ENCODE peak calls at places on chromosomes 7 and 10, in ten cellular contexts. A is adrenal gland; B is tibial artery; Y is AG04450; N is upper lobe of right lung; E is BE2C; L is dorsolateral prefrontal cortex; U is AG10803; R is CD8-positive, alpha-beta T cell; V is GM23338. C is an unnamed sample.
A peak's percentile ranks its signal among the peaks of the same experiment; 100 is the strongest.

GRCh38 chr10:1061930-1062769 is 6.0 kb downstream of the WDR37 start:
- DNase-seq in A (no peak), B (no peak), Y (no peak), N (no peak), E (no peak), L (no peak), U (peak; percentile 37), R (no peak), V (no peak), C (no peak)

GRCh38 chr10:114244126-114244525 is 5.1 kb downstream of the VWA2 start:
- DNase-seq in A (no peak), B (no peak), Y (no peak), N (no peak), E (no peak), L (no peak), U (no peak), R (no peak), V (no peak), C (no peak)

GRCh38 chr7:155424301-155425010 is 33.5 kb upstream of the EN2 start:
- DNase-seq in A (no peak), B (no peak), Y (no peak), N (no peak), E (no peak), L (no peak), U (no peak), R (no peak), V (no peak), C (no peak)

GRCh38 chr10:5551531-5552375 is 27.0 kb downstream of the CALML3 start:
- DNase-seq in A (no peak), B (peak; percentile 13), Y (no peak), N (peak; percentile 66), E (no peak), L (no peak), U (no peak), R (peak; percentile 40), V (no peak), C (no peak)

GRCh38 chr10:79927111-79927828 is 21.6 kb downstream of the SFTPD start:
- DNase-seq in A (peak; percentile 23), B (no peak), Y (no peak), N (peak; percentile 77), E (no peak), L (peak; percentile 36), U (no peak), R (no peak), V (no peak), C (no peak)

GRCh38 chr10:133378251-133379096 is 588 bp upstream of the PAOX start:
- DNase-seq in A (peak; percentile 71), B (no peak), Y (no peak), N (peak; percentile 90), E (peak; percentile 60), L (peak; percentile 59), U (peak; percentile 34), R (peak; percentile 58), V (peak; percentile 63), C (peak; percentile 78)

GRCh38 chr10:47079177-47079580 is 168.0 kb downstream of the PTPN20 start:
- DNase-seq in A (no peak), B (no peak), Y (no peak), N (no peak), E (no peak), L (no peak), U (no peak), R (no peak), V (no peak), C (peak; percentile 4)

GRCh38 chr7:43077732-43078391 is 34.6 kb upstream of the HECW1 start:
- DNase-seq in A (no peak), B (no peak), Y (no peak), N (no peak), E (peak; percentile 37), L (no peak), U (no peak), R (no peak), V (peak; percentile 86), C (peak; percentile 24)

GRCh38 chr10:17199351-17199804 is 2.1 kb downstream of the TRDMT1 start:
- DNase-seq in A (no peak), B (no peak), Y (no peak), N (no peak), E (peak; percentile 14), L (no peak), U (peak; percentile 65), R (no peak), V (peak; percentile 53), C (peak; percentile 74)

GRCh38 chr7:68726386-68726785 is 871.9 kb upstream of the AUTS2 start:
- DNase-seq in A (peak; percentile 71), B (no peak), Y (no peak), N (no peak), E (no peak), L (no peak), U (no peak), R (no peak), V (no peak), C (no peak)

GRCh38 chr10:114413398-114413797 is 9.1 kb upstream of the AFAP1L2 start:
- DNase-seq in A (peak; percentile 66), B (no peak), Y (no peak), N (peak; percentile 82), E (no peak), L (no peak), U (no peak), R (no peak), V (no peak), C (no peak)

GRCh38 chr7:77802557-77803410 is 4.2 kb downstream of the PHTF2 start:
- DNase-seq in A (no peak), B (no peak), Y (no peak), N (no peak), E (no peak), L (no peak), U (no peak), R (no peak), V (no peak), C (no peak)

GRCh38 chr7:80362677-80363076 is 149.2 kb downstream of the GNAT3 start:
- DNase-seq in A (no peak), B (no peak), Y (no peak), N (no peak), E (no peak), L (no peak), U (no peak), R (no peak), V (no peak), C (peak; percentile 46)

GRCh38 chr7:35725280-35725680 is 30.3 kb upstream of the HERPUD2 start:
- DNase-seq in A (no peak), B (no peak), Y (no peak), N (no peak), E (no peak), L (no peak), U (no peak), R (peak; percentile 91), V (peak; percentile 27), C (no peak)

GRCh38 chr7:113424463-113424862 is 306.1 kb upstream of the SMIM30 start:
- DNase-seq in A (no peak), B (no peak), Y (no peak), N (no peak), E (no peak), L (no peak), U (no peak), R (no peak), V (no peak), C (no peak)

GRCh38 chr7:142797799-142798377 is 27.1 kb downstream of the PRSS2 start:
- DNase-seq in A (no peak), B (no peak), Y (no peak), N (no peak), E (no peak), L (no peak), U (no peak), R (no peak), V (no peak), C (no peak)
- H3K4me3 ChIP-seq in A (peak overlapping the region; percentile 37), B (peak overlapping the region; percentile 45), Y (no peak overlapping the region), N (peak overlapping the region; percentile 47), E (no peak overlapping the region), L (peak overlapping the region; percentile 63), U (no peak overlapping the region), R (peak overlapping the region; percentile 81), V (peak overlapping the region; percentile 87), C (peak overlapping the region; percentile 28)

GRCh38 chr10:33487014-33487776 is 152.7 kb upstream of the NRP1 start:
- DNase-seq in A (no peak), B (no peak), Y (no peak), N (no peak), E (no peak), L (no peak), U (peak; percentile 20), R (no peak), V (no peak), C (no peak)
- TF ChIP-seq CTCF in A (no peak), B (no peak), Y (peak; percentile 50), N (no peak), E (peak; percentile 39), L (no peak), U (peak; percentile 30), R (no peak), V (no peak), C (peak; percentile 27)

DNA sequence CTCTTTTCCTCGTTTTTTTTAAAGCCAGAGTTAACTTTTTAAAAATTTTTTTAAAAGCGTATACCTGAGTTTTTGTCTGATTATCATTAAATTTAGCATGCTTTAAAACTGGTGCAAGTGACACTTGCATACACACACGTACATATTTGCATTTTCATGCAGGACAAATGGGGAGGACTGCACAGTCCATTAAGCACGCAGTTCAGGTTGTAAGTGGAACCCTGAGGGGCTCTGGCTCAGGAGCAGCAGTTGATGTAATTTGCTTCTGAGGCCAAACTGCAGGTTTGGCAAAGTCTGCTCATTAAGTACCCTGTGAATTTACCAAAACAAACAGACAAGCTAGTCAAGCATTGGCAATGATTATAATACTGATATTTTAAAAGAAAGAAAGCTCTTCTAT is 215.8 kb upstream of the PFKP start:
- DNase-seq in A (no peak), B (no peak), Y (no peak), N (no peak), E (no peak), L (no peak), U (no peak), R (no peak), V (no peak), C (no peak)
- H3K4me3 ChIP-seq in A (no peak overlapping the region), B (no peak overlapping the region), Y (no peak overlapping the region), N (no peak overlapping the region), E (no peak overlapping the region), L (no peak overlapping the region), U (no peak overlapping the region), R (no peak overlapping the region), V (no peak overlapping the region), C (no peak overlapping the region)

GRCh38 chr10:67665491-67665890 is 30.5 kb downstream of the CTNNA3 start:
- DNase-seq in A (no peak), B (no peak), Y (no peak), N (no peak), E (peak; percentile 8), L (peak; percentile 86), U (no peak), R (no peak), V (peak; percentile 19), C (no peak)

GRCh38 chr10:67670401-67670800 is 25.6 kb downstream of the CTNNA3 start:
- DNase-seq in A (no peak), B (no peak), Y (no peak), N (no peak), E (no peak), L (no peak), U (no peak), R (no peak), V (no peak), C (no peak)

GRCh38 chr10:67669978-67670377 is 26.0 kb downstream of the CTNNA3 start:
- DNase-seq in A (no peak), B (no peak), Y (no peak), N (no peak), E (no peak), L (no peak), U (no peak), R (no peak), V (no peak), C (no peak)

GRCh38 chr10:67666416-67667043 is 29.5 kb downstream of the CTNNA3 start:
- DNase-seq in A (no peak), B (no peak), Y (no peak), N (no peak), E (no peak), L (no peak), U (peak; percentile 16), R (no peak), V (peak; percentile 50), C (no peak)

GRCh38 chr10:67668448-67668847 is 27.5 kb downstream of the CTNNA3 start:
- DNase-seq in A (no peak), B (no peak), Y (no peak), N (no peak), E (no peak), L (no peak), U (peak; percentile 1), R (no peak), V (no peak), C (peak; percentile 3)
- TF ChIP-seq CTCF in A (no peak), B (no peak), Y (no peak), N (no peak), E (no peak), L (no peak), U (no peak), R (no peak), V (no peak), C (no peak)